ENCODE peak calls at places on chromosomes 6 and 20, in seven cellular contexts. B is mammary epithelial cell; D is uterus; J is adrenal gland; V is fibroblast of lung; O is hepatocyte; L is CD8-positive, alpha-beta memory T cell. X is an unnamed sample. For H3K27me3, the result is how much of the 10 kb centered on the place peaks cover.

GRCh38 chr6:34138924-34139323 is 7.0 kb downstream of the GRM4 start:
- DNase-seq in B (no peak), D (no peak), J (no peak), V (no peak), O (no peak), L (no peak), X (no peak)

GRCh38 chr20:52039746-52040145 is 151.8 kb downstream of the ZFP64 start:
- DNase-seq in B (no peak), D (no peak), J (no peak), V (no peak), O (no peak), L (no peak), X (no peak)

GRCh38 chr6:97394160-97394748 is 111.2 kb upstream of the MMS22L start:
- DNase-seq in B (peak), D (peak), J (peak), V (peak), O (peak), L (peak), X (no peak)

GRCh38 chr6:77038801-77039200 is 424.5 kb downstream of the HTR1B start:
- DNase-seq in B (no peak), D (no peak), J (no peak), V (peak), O (no peak), L (no peak), X (no peak)

GRCh38 chr6:165811512-165811911 is 148.5 kb upstream of the PDE10A start:
- DNase-seq in B (no peak), D (no peak), J (no peak), V (no peak), O (no peak), L (no peak), X (no peak)

GRCh38 chr6:167721291-167721690 is 105.4 kb upstream of the AFDN start:
- DNase-seq in B (no peak), D (no peak), J (no peak), V (no peak), O (no peak), L (no peak), X (no peak)

GRCh38 chr6:168584251-168584650 is 143.3 kb downstream of the SMOC2 start:
- DNase-seq in B (no peak), D (no peak), J (no peak), V (no peak), O (no peak), L (no peak), X (no peak)

GRCh38 chr6:159085396-159085895 is 40.7 kb upstream of the TAGAP start:
- DNase-seq in B (peak), D (no peak), J (no peak), V (no peak), O (no peak), L (no peak), X (no peak)

GRCh38 chr20:2846698-2847097 is 6.2 kb downstream of the VPS16 start:
- DNase-seq in B (no peak), D (no peak), J (peak), V (no peak), O (no peak), L (no peak), X (no peak)

GRCh38 chr6:113763883-113764282 is 93.3 kb upstream of the MARCKS start:
- DNase-seq in B (peak), D (no peak), J (no peak), V (peak), O (peak), L (no peak), X (no peak)

GRCh38 chr20:51639206-51639832 is 96.8 kb upstream of the NFATC2 start:
- DNase-seq in B (peak), D (peak), J (peak), V (peak), O (peak), L (peak), X (peak)

GRCh38 chr6:136562211-136562610 is 12.0 kb upstream of the MAP7 start:
- DNase-seq in B (no peak), D (no peak), J (no peak), V (no peak), O (no peak), L (no peak), X (no peak)

GRCh38 chr20:33651562-33652048 is 10.5 kb upstream of the C20orf144 start:
- DNase-seq in B (no peak), D (no peak), J (peak), V (no peak), O (no peak), L (no peak), X (no peak)

GRCh38 chr6:136775548-136775947 is 16.7 kb downstream of the MAP3K5 start:
- DNase-seq in B (no peak), D (no peak), J (no peak), V (peak), O (no peak), L (no peak), X (no peak)

GRCh38 chr6:35218021-35218420 is 4.3 kb downstream of the SCUBE3 start:
- DNase-seq in B (no peak), D (no peak), J (no peak), V (peak), O (peak), L (no peak), X (no peak)

GRCh38 chr20:32168184-32168910 is 39.2 kb downstream of the PLAGL2 start:
- DNase-seq in B (no peak), D (no peak), J (no peak), V (peak), O (no peak), L (no peak), X (no peak)

GRCh38 chr20:38499366-38499765 is 26.7 kb downstream of the RALGAPB start:
- DNase-seq in B (no peak), D (no peak), J (no peak), V (no peak), O (no peak), L (no peak), X (no peak)

GRCh38 chr6:137223370-137224131 is 4.4 kb upstream of the IFNGR1 start:
- DNase-seq in B (peak), D (no peak), J (peak), V (peak), O (no peak), L (no peak), X (peak)

GRCh38 chr6:55643868-55644267 is 64.9 kb upstream of the HMGCLL1 start:
- DNase-seq in B (peak), D (no peak), J (no peak), V (peak), O (no peak), L (no peak), X (no peak)

GRCh38 chr6:26240157-26240980 is 124.6 kb upstream of the BTN3A2 start:
- DNase-seq in B (peak), D (peak), J (peak), V (peak), O (peak), L (peak), X (peak)

GRCh38 chr20:10513091-10513490 is 78.0 kb downstream of the SLX4IP start:
- DNase-seq in B (no peak), D (no peak), J (no peak), V (no peak), O (no peak), L (no peak), X (no peak)

GRCh38 chr6:151291145-151292055 is 51.6 kb downstream of the AKAP12 start:
- DNase-seq in B (no peak), D (peak), J (peak), V (peak), O (peak), L (no peak), X (peak)

GRCh38 chr6:73521351-73522254 is 771 bp upstream of the EEF1A1 start:
- DNase-seq in B (peak), D (peak), J (no peak), V (peak), O (peak), L (no peak), X (peak)

GRCh38 chr20:31758521-31758920 is 19.4 kb downstream of the TPX2 start:
- DNase-seq in B (no peak), D (no peak), J (no peak), V (no peak), O (no peak), L (no peak), X (no peak)

GRCh38 chr6:134230087-134230717 is 87.7 kb downstream of the SGK1 start:
- DNase-seq in B (no peak), D (no peak), J (no peak), V (no peak), O (no peak), L (no peak), X (no peak)

GRCh38 chr20:51801220-51801991 is 915 bp downstream of the SALL4 start:
- DNase-seq in B (no peak), D (no peak), J (no peak), V (peak), O (peak), L (no peak), X (no peak)

DNA sequence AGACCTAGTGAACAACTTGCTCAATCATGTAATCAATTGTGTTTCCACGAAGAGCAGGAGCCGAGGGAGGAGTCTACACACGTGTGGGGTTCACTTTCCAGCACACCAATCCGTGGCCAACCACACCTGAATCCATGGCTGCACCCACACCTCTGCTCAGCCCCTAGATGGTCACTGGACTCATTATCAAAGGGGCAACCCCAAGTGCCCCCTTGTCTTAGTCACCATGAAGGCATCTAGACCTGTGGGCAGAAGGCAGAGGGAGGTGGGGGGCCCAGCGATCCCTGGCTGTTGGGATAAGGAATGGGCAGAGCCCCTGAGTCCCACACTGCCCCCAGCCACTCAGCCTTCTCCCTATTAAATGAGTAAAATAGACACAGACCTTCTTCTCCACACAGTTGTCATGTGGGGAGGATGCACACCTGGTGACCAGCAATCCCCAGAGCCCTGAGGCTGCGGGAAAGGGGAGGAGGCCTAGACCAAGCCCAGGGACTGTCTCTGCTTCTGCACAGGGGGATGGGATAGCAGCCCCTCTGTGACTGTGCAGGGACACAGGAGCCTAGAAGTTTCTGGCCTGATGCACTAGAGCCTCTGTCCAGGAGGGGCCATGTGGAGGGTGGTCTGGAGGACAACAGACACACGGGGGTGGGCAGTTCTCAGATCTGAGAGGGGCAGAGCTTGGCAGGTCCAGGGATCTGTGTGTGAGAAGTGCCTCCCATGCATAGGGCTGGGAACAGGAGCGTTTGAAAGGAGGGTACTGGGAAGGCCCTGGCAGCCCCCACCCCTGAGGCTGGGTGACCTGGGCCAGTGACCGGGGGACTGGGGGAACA is 1.9 kb upstream of the RAET1L start:
- DNase-seq in B (no peak), D (no peak), J (no peak), V (no peak), O (no peak), L (no peak), X (no peak)
- H3K27me3 ChIP-seq in B (under half), D (under half), J (under half), V (under half), O (under half), L (under half), X (under half)

GRCh38 chr6:161838306-161839035 is 564.6 kb upstream of the AGPAT4 start:
- DNase-seq in B (no peak), D (no peak), J (peak), V (no peak), O (no peak), L (no peak), X (no peak)
- H3K4me3 ChIP-seq in B (no peak), D (no peak), J (peak), V (no peak), O (no peak), L (no peak), X (no peak)

DNA sequence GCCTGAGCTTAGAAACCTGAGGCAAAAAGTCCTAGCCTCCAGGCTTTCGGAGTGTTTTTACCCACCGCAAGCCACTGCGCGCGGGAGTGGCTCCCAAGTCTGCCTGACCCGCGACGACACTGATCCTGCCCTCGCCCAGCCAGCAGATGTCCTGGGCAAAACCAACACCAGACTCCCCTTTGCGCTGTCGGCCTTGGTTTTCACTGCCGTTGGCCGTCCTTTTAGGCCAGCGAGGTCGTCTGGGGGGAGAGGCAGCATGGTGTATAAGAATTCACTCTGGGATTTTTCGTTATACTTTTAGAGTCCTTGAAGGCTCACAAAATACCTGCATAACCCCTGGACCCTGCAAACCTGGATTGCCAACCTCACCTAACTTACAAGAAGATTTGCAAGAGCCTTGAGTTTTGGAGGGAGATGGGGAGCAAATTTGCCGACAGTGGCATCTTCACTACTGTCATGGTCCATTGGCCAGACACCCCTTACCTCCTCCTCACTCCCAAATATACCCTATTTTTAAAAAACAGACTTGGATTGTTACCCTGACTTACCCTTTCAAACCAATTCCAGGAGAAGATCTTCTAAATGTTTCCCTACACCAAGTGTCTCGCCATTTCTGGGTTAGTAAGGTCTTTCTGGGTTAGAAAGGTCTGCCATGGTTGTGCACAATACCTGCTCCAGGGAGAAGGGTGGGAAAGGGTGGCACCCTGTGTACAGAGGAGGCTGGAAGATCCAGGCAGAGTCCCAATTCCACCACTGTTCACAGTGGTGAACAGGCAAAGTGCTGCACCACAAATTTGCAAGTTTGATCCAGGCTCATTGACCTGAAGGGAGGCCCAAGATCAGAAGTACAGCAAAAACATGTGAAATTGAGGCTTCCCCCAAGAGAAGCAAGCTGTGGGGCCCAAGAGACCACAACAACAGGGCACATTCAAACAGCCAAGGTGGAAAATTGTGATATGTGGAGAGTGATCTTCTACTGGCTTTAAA is 4.4 kb downstream of the FOXA2 start:
- DNase-seq in B (no peak), D (no peak), J (no peak), V (no peak), O (no peak), L (no peak), X (no peak)
- H3K27me3 ChIP-seq in B (half or more), D (half or more), J (half or more), V (half or more), O (half or more), L (under half), X (under half)

DNA sequence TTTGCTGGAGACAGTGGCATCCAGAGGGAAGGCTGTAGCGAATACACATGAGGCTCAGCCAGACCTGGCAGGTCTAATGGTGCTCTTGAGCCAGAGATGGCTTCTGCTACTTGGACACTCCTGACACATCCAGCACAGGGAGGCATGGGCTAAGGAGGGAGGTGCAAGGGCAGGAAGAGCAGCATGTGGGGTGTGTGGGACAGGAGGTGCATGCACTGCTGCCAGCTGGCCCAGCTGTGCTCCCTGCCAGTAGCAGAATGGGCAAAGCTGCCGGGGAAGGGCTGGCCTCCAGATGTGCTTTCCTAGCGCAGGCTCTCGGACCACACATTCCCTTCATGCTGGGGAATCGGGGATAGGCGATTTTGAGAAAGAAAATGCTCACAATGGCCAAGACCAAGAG is 309.2 kb downstream of the CDC5L start:
- DNase-seq in B (no peak), D (no peak), J (no peak), V (no peak), O (no peak), L (no peak), X (no peak)
- H3K4me3 ChIP-seq in B (no peak), D (no peak), J (no peak), V (no peak), O (no peak), L (no peak), X (no peak)

DNA sequence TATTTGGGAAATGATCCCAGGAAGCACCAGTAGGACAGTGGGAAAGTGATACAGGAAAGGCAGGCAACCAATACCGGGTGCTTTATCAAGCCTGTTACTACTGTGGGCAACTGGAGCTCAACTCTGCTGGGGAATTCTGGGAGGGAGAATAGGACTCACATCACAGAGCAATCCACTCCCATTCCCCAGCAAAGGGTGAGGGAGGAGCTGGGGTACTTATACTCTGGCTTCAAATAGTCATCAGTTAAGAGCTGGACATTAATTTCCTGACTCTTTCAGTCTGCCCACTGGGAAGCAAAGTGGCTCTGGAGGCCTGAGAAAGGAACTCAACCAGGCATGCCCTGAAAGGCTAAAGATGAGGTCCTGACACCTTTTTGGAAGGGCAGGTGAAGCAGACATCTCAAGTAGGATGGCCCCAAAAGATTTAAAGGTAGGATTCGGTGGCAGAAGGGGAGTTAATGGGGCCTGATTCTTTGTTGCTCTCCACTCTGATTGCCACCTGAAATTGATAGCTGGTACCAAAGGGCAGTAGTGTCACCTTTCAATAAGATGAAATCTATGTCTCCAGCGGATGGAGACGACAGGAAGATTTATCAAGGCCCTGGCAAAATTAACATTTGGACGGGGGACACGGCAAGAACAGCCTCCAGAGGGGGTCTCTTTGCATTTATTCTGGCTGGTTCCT is 17.6 kb upstream of the CDH22 start:
- DNase-seq in B (no peak), D (no peak), J (no peak), V (no peak), O (no peak), L (no peak), X (no peak)
- H3K27me3 ChIP-seq in B (under half), D (under half), J (under half), V (under half), O (under half), L (under half), X (under half)

DNA sequence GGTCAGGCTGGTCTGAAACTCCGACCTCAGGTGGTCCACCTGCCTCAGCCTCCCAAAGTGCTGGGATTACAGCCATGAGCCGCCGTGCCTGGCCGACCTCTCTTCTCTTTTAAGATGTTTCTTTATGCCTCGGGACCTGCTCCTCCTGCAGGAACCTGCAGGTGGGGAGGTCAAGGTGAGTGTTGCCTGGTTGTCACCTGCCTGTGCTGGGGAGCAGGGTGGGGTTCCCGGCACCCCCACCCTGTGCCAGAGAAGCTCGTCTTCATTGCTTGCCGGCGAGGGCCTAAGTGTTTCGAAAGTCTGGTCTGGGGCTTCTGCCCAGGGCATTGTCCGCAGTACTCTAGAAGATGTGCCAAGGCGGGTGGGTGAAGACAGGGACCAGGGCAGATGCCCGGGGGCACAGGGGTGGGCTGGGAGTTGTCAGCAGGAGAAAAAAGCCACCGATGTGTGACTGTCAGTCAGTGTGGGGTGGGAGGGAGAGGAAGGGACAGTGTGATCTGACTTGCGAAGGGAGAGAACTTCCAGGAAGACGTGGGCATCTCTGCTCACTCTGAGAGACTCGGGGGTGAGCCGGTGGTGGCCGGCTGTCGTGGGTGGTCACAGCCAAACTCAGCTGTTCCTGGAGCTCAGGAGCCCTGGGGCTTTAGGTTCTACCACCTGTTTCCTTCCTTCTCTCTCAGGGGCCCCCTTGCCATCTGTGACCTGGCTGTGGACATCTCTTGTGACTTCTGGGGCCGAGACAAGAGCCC is 36.1 kb downstream of the SYNJ2 start:
- DNase-seq in B (no peak), D (no peak), J (no peak), V (no peak), O (no peak), L (no peak), X (peak)
- H3K4me3 ChIP-seq in B (no peak), D (no peak), J (no peak), V (no peak), O (no peak), L (no peak), X (no peak)

X was measured in right cardiac atrium.